ENCODE peak calls at places on chromosomes 7 and 10, in eight cellular contexts. A is fibroblast of pulmonary artery, N is fibroblast of the aortic adventitia, S is AG09309, F is cardiac muscle cell, R is HFF-Myc, I is sigmoid colon, Z is Caco-2. L is an unnamed sample.

GRCh38 chr7:108973075-108973474 is 403.4 kb downstream of the DNAJB9 start:
- DNase-seq in A (peak), N (no peak), S (no peak), F (peak), R (no peak), I (no peak), Z (peak), L (peak)

GRCh38 chr10:71815515-71816130 is 35.4 kb downstream of the PSAP start:
- DNase-seq in A (no peak), N (no peak), S (no peak), F (no peak), R (no peak), I (no peak), Z (no peak), L (no peak)

GRCh38 chr7:209846-210245 is 17.5 kb downstream of the FAM20C start:
- DNase-seq in A (no peak), N (no peak), S (no peak), F (no peak), R (no peak), I (no peak), Z (no peak), L (peak)

GRCh38 chr10:61359452-61359851 is 93.7 kb downstream of the TMEM26 start:
- DNase-seq in A (no peak), N (no peak), S (no peak), F (no peak), R (no peak), I (no peak), Z (no peak), L (no peak)

GRCh38 chr10:56360583-56360966 is 484 bp downstream of the ZWINT start:
- DNase-seq in A (no peak), N (no peak), S (no peak), F (no peak), R (no peak), I (no peak), Z (no peak), L (no peak)

GRCh38 chr7:53521638-53522184 is 486.3 kb downstream of the POM121L12 start:
- DNase-seq in A (no peak), N (no peak), S (no peak), F (no peak), R (no peak), I (no peak), Z (no peak), L (no peak)

GRCh38 chr10:105585753-105586152 is 944.7 kb downstream of the SORCS3 start:
- DNase-seq in A (peak), N (peak), S (no peak), F (no peak), R (no peak), I (no peak), Z (peak), L (peak)

GRCh38 chr7:47428780-47429472 is 153.0 kb downstream of the TNS3 start:
- DNase-seq in A (no peak), N (no peak), S (no peak), F (no peak), R (no peak), I (peak), Z (no peak), L (no peak)

GRCh38 chr10:132701099-132701845 is 84.7 kb downstream of the NKX6-2 start:
- DNase-seq in A (no peak), N (no peak), S (no peak), F (no peak), R (no peak), I (peak), Z (no peak), L (no peak)

GRCh38 chr7:43211276-43211675 is 98.8 kb downstream of the HECW1 start:
- DNase-seq in A (no peak), N (no peak), S (no peak), F (no peak), R (no peak), I (no peak), Z (peak), L (no peak)

GRCh38 chr10:43065761-43066160 is 11.1 kb upstream of the RET start:
- DNase-seq in A (no peak), N (no peak), S (no peak), F (no peak), R (no peak), I (no peak), Z (no peak), L (no peak)

GRCh38 chr7:149686001-149686400 is 87.4 kb downstream of the ZNF467 start:
- DNase-seq in A (peak), N (peak), S (peak), F (peak), R (no peak), I (no peak), Z (no peak), L (peak)

DNA sequence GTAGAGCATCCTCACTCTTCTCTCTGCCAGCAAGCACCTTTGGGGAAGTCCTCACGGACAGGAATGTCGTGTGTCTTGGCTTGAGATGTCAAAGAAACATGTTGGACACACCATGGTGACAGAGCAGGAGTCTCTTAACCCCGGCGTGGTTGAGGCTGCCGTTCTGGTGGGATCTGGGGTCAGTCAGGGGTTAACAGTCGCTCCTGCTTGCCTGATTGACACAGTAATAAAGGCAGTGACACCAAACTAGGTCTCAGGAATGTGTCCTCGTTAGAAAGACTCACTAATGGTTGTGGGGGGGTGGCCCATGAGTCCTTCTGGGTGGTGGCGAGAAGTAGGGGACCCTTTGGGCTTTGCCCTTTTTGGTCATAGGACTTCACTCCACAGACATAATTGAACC is 69.0 kb downstream of the TCF7L2 start:
- DNase-seq in A (no peak), N (no peak), S (no peak), F (no peak), R (no peak), I (no peak), Z (peak), L (no peak)
- H3K4me3 ChIP-seq in A (no peak), N (no peak), S (no peak), F (no peak), R (no peak), I (no peak), Z (no peak), L (no peak)

GRCh38 chr7:31646969-31647368 is 40.0 kb upstream of the PPP1R17 start:
- DNase-seq in A (no peak), N (no peak), S (no peak), F (no peak), R (no peak), I (no peak), Z (no peak), L (no peak)
- TF ChIP-seq CTCF in A (no peak), N (no peak), S (no peak), F (no peak), R (no peak), I (no peak), Z (no peak), L (no peak)

GRCh38 chr10:110730345-110731055 is 86.4 kb downstream of the RBM20 start:
- DNase-seq in A (no peak), N (no peak), S (no peak), F (peak), R (no peak), I (no peak), Z (no peak), L (no peak)

GRCh38 chr10:110735620-110736027 is 91.5 kb downstream of the RBM20 start:
- DNase-seq in A (no peak), N (no peak), S (no peak), F (no peak), R (no peak), I (no peak), Z (peak), L (no peak)

GRCh38 chr10:110737886-110738634 is 93.9 kb downstream of the RBM20 start:
- DNase-seq in A (peak), N (peak), S (no peak), F (peak), R (no peak), I (no peak), Z (no peak), L (peak)

DNA sequence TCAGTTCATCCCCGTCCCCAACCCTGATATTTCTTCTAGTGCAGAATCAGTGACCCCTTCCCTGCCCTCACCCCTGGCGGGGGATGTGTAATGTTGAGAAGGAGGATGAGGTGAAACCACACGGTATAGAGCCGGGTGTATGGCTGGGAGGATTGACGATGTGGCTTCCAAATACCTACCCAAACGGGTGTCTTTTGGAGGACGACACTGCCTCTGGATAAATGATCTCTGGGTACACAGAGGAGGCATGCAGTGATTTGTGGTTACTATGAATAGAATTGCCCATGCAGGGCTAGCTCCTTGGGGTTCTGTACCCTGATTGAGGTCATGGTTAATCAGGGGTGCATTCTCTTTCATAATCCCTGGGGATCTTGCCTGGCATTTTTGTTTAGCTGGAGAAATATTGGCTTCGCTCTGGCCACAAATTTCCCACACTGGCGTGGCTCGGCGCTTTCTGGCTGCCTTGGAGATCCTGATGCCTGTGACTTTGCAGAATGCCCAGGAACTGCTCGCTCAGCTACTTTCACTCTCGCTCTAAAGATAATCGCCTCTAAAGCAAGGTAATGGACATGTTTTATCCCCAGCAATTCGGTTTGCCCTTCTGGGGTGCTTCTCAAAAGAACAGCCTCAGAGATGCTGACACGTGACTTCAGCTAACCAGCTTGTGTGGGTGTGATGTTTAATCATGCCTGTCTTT is 89.3 kb downstream of the RBM20 start:
- DNase-seq in A (no peak), N (peak), S (no peak), F (no peak), R (no peak), I (no peak), Z (no peak), L (no peak)
- H3K4me3 ChIP-seq in A (no peak), N (peak), S (no peak), F (no peak), R (no peak), I (no peak), Z (no peak), L (no peak)

DNA sequence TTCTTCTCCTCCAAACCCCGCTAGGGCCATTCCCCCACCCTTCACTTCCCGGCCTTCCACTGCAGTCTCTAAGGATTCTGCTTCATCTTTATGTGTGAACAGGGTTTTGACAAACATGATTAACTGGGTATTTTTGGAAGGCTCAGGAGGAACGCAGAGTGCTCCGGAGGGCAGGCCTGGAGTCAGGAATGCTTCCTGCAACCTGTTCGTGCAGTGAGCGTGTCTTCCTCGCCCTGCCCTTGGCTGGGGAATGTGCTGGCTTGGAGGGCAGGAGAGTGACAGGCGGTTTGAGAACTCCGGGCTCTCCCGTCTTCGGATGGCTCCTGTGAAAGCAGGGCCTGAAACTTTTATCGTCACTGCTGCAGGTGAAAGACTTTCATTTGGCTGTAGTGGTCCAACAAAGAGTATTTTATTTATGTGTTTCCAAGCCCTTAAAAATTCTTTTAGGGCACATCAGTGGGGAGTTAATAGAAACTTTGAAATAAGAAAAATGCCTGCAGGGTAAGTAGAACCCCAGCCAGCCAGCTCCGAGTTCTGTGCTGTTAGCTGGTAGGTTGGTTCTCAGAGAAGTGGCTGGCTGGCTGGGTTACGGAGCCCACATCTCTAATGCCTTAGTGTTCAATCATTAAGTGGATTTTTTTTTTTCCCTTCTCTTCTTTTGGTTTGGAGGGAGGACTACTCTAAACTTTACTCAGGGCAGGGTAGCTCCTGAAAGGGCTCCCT is 51.0 kb downstream of the TCF7L2 start:
- DNase-seq in A (no peak), N (no peak), S (no peak), F (no peak), R (no peak), I (no peak), Z (peak), L (no peak)
- TF ChIP-seq CTCF in A (no peak), N (peak), S (no peak), F (no peak), R (no peak), I (peak), Z (peak), L (no peak)

GRCh38 chr7:99326408-99326782 is 697 bp downstream of the ARPC1A start:
- DNase-seq in A (no peak), N (no peak), S (no peak), F (no peak), R (no peak), I (no peak), Z (no peak), L (no peak)

GRCh38 chr7:99324966-99325596 is 617 bp upstream of the ARPC1A start:
- DNase-seq in A (no peak), N (no peak), S (no peak), F (no peak), R (no peak), I (no peak), Z (no peak), L (no peak)

GRCh38 chr7:99320371-99320770 is 5.3 kb upstream of the ARPC1A start:
- DNase-seq in A (no peak), N (no peak), S (no peak), F (no peak), R (no peak), I (no peak), Z (no peak), L (no peak)

GRCh38 chr7:99325597-99326407 is at the start of gene ARPC1A:
- DNase-seq in A (peak), N (peak), S (peak), F (peak), R (peak), I (peak), Z (peak), L (peak)

GRCh38 chr7:99324559-99324958 is 1.1 kb upstream of the ARPC1A start:
- DNase-seq in A (no peak), N (no peak), S (no peak), F (no peak), R (no peak), I (no peak), Z (no peak), L (no peak)
- H3K4me3 ChIP-seq in A (peak), N (peak), S (no peak), F (peak), R (peak), I (no peak), Z (peak), L (no peak)

GRCh38 chr7:116582806-116583444 is 58.1 kb downstream of the CAV1 start:
- DNase-seq in A (peak), N (peak), S (peak), F (peak), R (no peak), I (no peak), Z (peak), L (peak)
- TF ChIP-seq CTCF in A (no peak), N (no peak), S (no peak), F (no peak), R (no peak), I (no peak), Z (no peak), L (no peak)

GRCh38 chr10:107437921-107438320 is 273.4 kb upstream of the SORCS1 start:
- DNase-seq in A (no peak), N (no peak), S (no peak), F (no peak), R (no peak), I (no peak), Z (no peak), L (no peak)

GRCh38 chr10:107442035-107442505 is 277.6 kb upstream of the SORCS1 start:
- DNase-seq in A (peak), N (peak), S (no peak), F (peak), R (no peak), I (no peak), Z (no peak), L (peak)

GRCh38 chr10:107444443-107444842 is 279.9 kb upstream of the SORCS1 start:
- DNase-seq in A (no peak), N (no peak), S (no peak), F (no peak), R (no peak), I (no peak), Z (no peak), L (no peak)

GRCh38 chr10:107440741-107441140 is 276.2 kb upstream of the SORCS1 start:
- DNase-seq in A (no peak), N (no peak), S (no peak), F (no peak), R (no peak), I (no peak), Z (no peak), L (no peak)

DNA sequence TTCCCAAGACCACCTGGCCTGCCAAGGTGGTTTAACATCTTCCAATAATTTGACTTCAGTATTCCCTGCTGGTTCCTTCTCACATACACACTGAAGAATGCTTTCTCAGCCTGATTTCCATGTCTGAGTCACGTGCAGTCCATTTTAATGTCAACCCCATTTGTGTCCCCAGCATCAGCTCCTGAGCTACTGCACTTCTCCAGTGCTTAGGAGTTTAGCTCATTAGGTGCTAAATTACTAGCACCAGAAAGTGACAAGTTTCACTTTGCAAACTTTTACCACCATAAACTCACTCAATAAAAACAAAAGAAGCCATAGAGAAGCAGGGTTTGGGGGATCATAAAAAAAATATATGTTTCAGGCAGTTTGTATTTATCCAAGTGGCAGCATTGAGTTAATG is 279.3 kb upstream of the SORCS1 start:
- DNase-seq in A (no peak), N (no peak), S (no peak), F (no peak), R (no peak), I (no peak), Z (no peak), L (no peak)
- H3K4me3 ChIP-seq in A (no peak), N (no peak), S (no peak), F (no peak), R (no peak), I (no peak), Z (no peak), L (no peak)

L was measured in choroid plexus epithelial cell.